ENCODE peak calls at places on chromosome X, in seven cellular contexts. P, H, M, D, T, O and E are unnamed samples.

GRCh38 chrX:32408389-32408788 is 803.0 kb downstream of the DMD start:
- DNase-seq in P (no peak), T (peak; percentile 0), H (no peak), O (no peak), M (no peak), D (no peak), E (no peak)

GRCh38 chrX:16892504-16893362 is 22.6 kb upstream of the RBBP7 start:
- DNase-seq in H (peak; percentile 50), D (peak; percentile 72), P (peak; percentile 22), T (peak; percentile 67), O (peak; percentile 54), M (peak; percentile 58), E (peak; percentile 72)

GRCh38 chrX:107805179-107805578 is 20.5 kb upstream of the MID2 start:
- DNase-seq in D (no peak), O (no peak), T (no peak), M (no peak), P (no peak), H (no peak), E (no peak)

GRCh38 chrX:36214924-36215323 is 295.4 kb downstream of the CFAP47 start:
- DNase-seq in P (no peak), D (no peak), H (no peak), T (no peak), M (no peak), O (no peak), E (no peak)

GRCh38 chrX:54447461-54447860 is 7.3 kb downstream of the TSR2 start:
- DNase-seq in T (no peak), H (no peak), O (no peak), P (no peak), D (no peak), M (no peak), E (no peak)

GRCh38 chrX:56232221-56233082 is at the start of gene KLF8:
- DNase-seq in M (no peak), T (no peak), P (no peak), D (peak; percentile 35), O (peak; percentile 55), H (no peak), E (peak; percentile 68)

GRCh38 chrX:20789103-20789502 is 522.4 kb upstream of the RPS6KA3 start:
- DNase-seq in O (no peak), T (no peak), D (no peak), P (no peak), H (peak; percentile 12), M (no peak), E (no peak)

GRCh38 chrX:153488231-153488914 is 6.4 kb upstream of the BGN start:
- DNase-seq in P (no peak), H (peak; percentile 48), T (no peak), O (no peak), D (no peak), M (no peak), E (peak; percentile 67)

GRCh38 chrX:108426262-108426661 is 12.0 kb downstream of the COL4A6 start:
- DNase-seq in T (no peak), P (no peak), H (no peak), M (no peak), D (no peak), O (no peak), E (no peak)

GRCh38 chrX:68249401-68249831 is 183.9 kb downstream of the OPHN1 start:
- DNase-seq in T (no peak), M (no peak), P (no peak), H (no peak), D (no peak), O (no peak), E (no peak)

GRCh38 chrX:57929373-57929772 is 19.1 kb upstream of the ZXDA start:
- DNase-seq in P (no peak), T (no peak), M (no peak), O (no peak), D (no peak), H (peak; percentile 2), E (no peak)

GRCh38 chrX:123833387-123833786 is 26.5 kb upstream of the XIAP start:
- DNase-seq in D (peak; percentile 72), H (peak; percentile 60), O (no peak), P (peak; percentile 26), M (peak; percentile 37), T (peak; percentile 72), E (no peak)

GRCh38 chrX:150899191-150899757 is 806 bp upstream of the CD99L2 start:
- DNase-seq in T (peak; percentile 37), D (peak; percentile 20), O (no peak), M (no peak), H (no peak), P (peak; percentile 6), E (peak; percentile 82)

GRCh38 chrX:124216396-124217124 is 115.9 kb upstream of the TEX13D start:
- DNase-seq in H (no peak), P (no peak), D (no peak), M (no peak), O (no peak), T (no peak), E (no peak)

GRCh38 chrX:26918633-26919032 is 544.5 kb downstream of the PPP4R3C start:
- DNase-seq in M (peak; percentile 15), D (peak; percentile 2), P (no peak), O (no peak), T (peak; percentile 16), H (peak; percentile 23), E (no peak)

GRCh38 chrX:10159069-10159468 is 2.3 kb downstream of the CLCN4 start:
- DNase-seq in D (peak; percentile 64), P (no peak), M (no peak), H (no peak), O (no peak), T (peak; percentile 39), E (no peak)

GRCh38 chrX:103503163-103503852 is 16.0 kb downstream of the RAB40A start:
- DNase-seq in H (no peak), M (no peak), P (no peak), T (peak; percentile 57), D (no peak), O (no peak), E (no peak)

GRCh38 chrX:151370906-151371305 is 26.1 kb upstream of the VMA21 start:
- DNase-seq in M (no peak), T (peak; percentile 32), D (peak; percentile 14), H (peak; percentile 1), O (no peak), P (no peak), E (peak; percentile 51)

GRCh38 chrX:121160987-121161386 is 113.6 kb downstream of the GLUD2 start:
- DNase-seq in O (no peak), T (no peak), H (no peak), M (no peak), P (no peak), D (peak; percentile 9), E (no peak)

GRCh38 chrX:143634701-143635442 is 1.0 kb downstream of the SLITRK4 start:
- DNase-seq in H (no peak), D (no peak), P (no peak), T (no peak), M (peak; percentile 49), O (no peak), E (no peak)

GRCh38 chrX:143635915-143636314 is at the start of gene SLITRK4:
- DNase-seq in O (no peak), T (no peak), H (no peak), P (no peak), M (peak; percentile 62), D (no peak), E (no peak)

GRCh38 chrX:143634373-143634685 is 1.6 kb downstream of the SLITRK4 start:
- DNase-seq in P (no peak), H (no peak), O (no peak), M (no peak), D (no peak), T (no peak), E (no peak)

GRCh38 chrX:143632625-143633387 is 3.1 kb downstream of the SLITRK4 start:
- DNase-seq in P (no peak), M (no peak), O (no peak), H (no peak), D (no peak), T (no peak), E (no peak)

DNA sequence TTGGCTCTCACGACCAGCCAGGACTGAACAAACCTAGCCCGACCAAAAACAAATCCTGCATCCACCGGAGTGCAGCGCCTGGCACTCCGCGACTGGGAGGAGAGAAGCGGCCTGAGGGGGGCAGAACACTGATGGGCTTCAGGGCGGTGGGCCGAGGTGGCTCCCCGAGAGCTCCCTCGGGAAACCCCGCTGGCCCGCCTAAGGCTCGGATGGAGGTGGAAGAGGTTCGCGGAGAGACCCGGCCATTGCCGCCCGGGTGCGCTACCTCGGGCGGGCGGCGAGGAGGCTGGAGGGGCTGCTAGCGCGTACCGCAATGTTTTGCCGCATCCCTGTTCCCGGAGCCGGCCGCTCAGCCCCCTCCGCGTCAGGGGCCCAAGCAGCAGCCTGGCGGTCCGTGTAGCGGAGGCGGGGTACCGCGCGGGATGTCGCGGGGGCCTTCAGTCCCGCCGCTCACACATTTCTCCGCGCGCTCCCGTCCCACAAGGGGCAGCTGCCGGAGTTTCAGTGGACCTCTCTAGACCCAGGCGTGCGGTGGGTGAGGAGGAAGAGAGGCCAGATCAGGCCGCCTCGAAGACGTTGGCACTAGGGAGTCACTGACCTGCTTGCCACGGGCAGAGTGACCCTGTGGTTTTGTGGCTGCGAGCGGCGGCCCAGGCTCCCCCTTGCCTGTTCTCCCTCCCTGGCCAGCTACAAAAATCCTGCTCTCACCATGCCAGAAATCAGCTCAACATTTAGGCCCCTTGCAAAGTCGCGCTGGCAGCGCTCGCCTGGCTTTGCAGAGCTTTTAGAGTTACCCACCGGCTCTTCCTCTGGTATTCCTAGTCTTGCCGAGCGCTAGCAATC is 2.1 kb downstream of the SLITRK4 start:
- DNase-seq in D (no peak), T (no peak), H (no peak), M (peak; percentile 18), P (no peak), O (no peak), E (no peak)
- H3K4me3 ChIP-seq in D (no peak overlapping the region), T (no peak overlapping the region), H (no peak overlapping the region), M (peak overlapping the region; percentile 89), P (no peak overlapping the region), O (peak overlapping the region; percentile 51), E (peak overlapping the region; percentile 28)

DNA sequence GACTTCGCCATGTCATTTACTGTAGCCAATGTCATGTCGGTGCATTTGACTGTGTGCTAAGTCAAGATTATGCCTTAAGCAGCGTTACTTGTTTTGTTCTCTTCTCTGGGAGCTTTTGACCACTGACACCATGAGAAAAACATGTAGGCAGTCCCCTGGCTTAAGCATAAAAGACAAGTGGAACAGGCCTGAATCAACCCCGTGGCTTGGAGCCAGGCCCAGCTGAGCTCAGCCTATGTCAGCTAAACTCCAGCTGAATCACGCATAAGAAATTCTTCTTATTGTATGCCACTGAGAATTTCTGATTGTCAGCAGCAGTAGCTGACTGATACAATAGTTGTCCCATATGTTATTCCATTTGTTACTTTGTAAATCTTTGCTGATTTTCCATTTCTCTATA is 261.9 kb downstream of the CBLL2 start:
- DNase-seq in O (no peak), T (no peak), D (no peak), H (no peak), P (no peak), M (no peak), E (no peak)
- H3K9me3 ChIP-seq in O (peaks cover 7% of the 10 kb centered on the region), T (no peaks in the 10 kb centered on the region), D (no peaks in the 10 kb centered on the region), H (no peaks in the 10 kb centered on the region), P (no peaks in the 10 kb centered on the region), M (no peaks in the 10 kb centered on the region), E (no peaks in the 10 kb centered on the region)

GRCh38 chrX:48890296-48890925 is 7.2 kb downstream of the TIMM17B start:
- DNase-seq in M (no peak), P (no peak), H (no peak), O (no peak), T (no peak), D (no peak), E (no peak)
- H3K4me3 ChIP-seq in M (peak overlapping the region; percentile 58), P (peak overlapping the region; percentile 49), H (peak overlapping the region; percentile 64), O (peak overlapping the region; percentile 59), T (peak overlapping the region; percentile 57), D (peak overlapping the region; percentile 61), E (peak overlapping the region; percentile 70)

DNA sequence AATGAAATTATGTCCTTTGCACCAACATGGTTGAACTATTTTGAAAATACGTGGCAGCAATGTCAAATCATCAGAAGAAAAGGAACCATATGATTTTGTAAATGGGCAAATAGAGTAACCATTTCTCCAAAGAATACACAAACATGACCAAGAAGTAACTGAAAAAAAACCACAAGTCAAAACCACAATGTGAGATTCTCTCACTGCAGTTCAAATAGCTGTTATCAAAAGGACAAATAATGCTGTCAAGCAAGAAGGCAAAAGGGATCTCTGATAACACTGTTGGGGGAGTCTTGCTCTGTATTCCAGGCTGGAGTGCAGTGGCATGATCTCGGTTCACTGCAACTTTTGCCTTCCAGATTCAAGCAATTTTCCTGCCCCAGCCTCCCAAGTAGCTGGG is 280.8 kb upstream of the ZCCHC13 start:
- DNase-seq in M (no peak), T (no peak), O (no peak), P (no peak), D (no peak), H (no peak), E (no peak)
- H3K9me3 ChIP-seq in M (no peaks in the 10 kb centered on the region), T (no peaks in the 10 kb centered on the region), O (peaks cover 11% of the 10 kb centered on the region), P (no peaks in the 10 kb centered on the region), D (no peaks in the 10 kb centered on the region), H (no peaks in the 10 kb centered on the region), E (no peaks in the 10 kb centered on the region)